ENCODE peak calls at places on chromosomes 2 and 18, in six cellular contexts. E is HEK293T, L is GM04504, R is NCI-H1417, P is Right ventricle myocardium inferior, Q is head of caudate nucleus. J is an unnamed sample.

GRCh38 chr18:51190000-51190399 is 7.5 kb downstream of the MEX3C start:
- DNase-seq in E (no peak), L (no peak), R (no peak), P (no peak), Q (no peak), J (no peak)

GRCh38 chr18:35355140-35355618 is 11.0 kb upstream of the ZNF24 start:
- DNase-seq in E (peak), L (peak), R (peak), P (peak), Q (peak), J (peak)

GRCh38 chr2:235734700-235735205 is 240.9 kb downstream of the AGAP1 start:
- DNase-seq in E (no peak), L (no peak), R (no peak), P (no peak), Q (no peak), J (no peak)

GRCh38 chr18:38579764-38580163 is 1014.2 kb upstream of the CELF4 start:
- DNase-seq in E (no peak), L (no peak), R (peak), P (no peak), Q (no peak), J (no peak)

GRCh38 chr2:204177977-204178522 is 241.5 kb downstream of the ICOS start:
- DNase-seq in E (peak), L (no peak), R (peak), P (no peak), Q (no peak), J (no peak)

GRCh38 chr2:172408143-172408766 is 19.1 kb upstream of the ITGA6 start:
- DNase-seq in E (no peak), L (no peak), R (peak), P (no peak), Q (no peak), J (no peak)

GRCh38 chr2:198325359-198325758 is 521.0 kb downstream of the PLCL1 start:
- DNase-seq in E (no peak), L (no peak), R (no peak), P (no peak), Q (no peak), J (no peak)

GRCh38 chr2:64455545-64455944 is 1.6 kb downstream of the LGALSL start:
- DNase-seq in E (peak), L (no peak), R (no peak), P (no peak), Q (no peak), J (no peak)

GRCh38 chr2:240319855-240320560 is 115.5 kb upstream of the GPC1 start:
- DNase-seq in E (no peak), L (peak), R (no peak), P (no peak), Q (peak), J (peak)

GRCh38 chr2:113910110-113910717 is 20.3 kb downstream of the ACTR3 start:
- DNase-seq in E (no peak), L (no peak), R (no peak), P (no peak), Q (no peak), J (no peak)

GRCh38 chr2:85444629-85445028 is 26.1 kb downstream of the SH2D6 start:
- DNase-seq in E (no peak), L (no peak), R (no peak), P (no peak), Q (no peak), J (no peak)

GRCh38 chr2:206764673-206765241 is 371 bp downstream of the MDH1B start:
- DNase-seq in E (peak), L (no peak), R (no peak), P (no peak), Q (no peak), J (no peak)

GRCh38 chr2:28030600-28030999 is 140.1 kb downstream of the BABAM2 start:
- DNase-seq in E (no peak), L (no peak), R (no peak), P (no peak), Q (no peak), J (no peak)

GRCh38 chr2:85536479-85536878 is 2.5 kb upstream of the MAT2A start:
- DNase-seq in E (no peak), L (peak), R (no peak), P (no peak), Q (no peak), J (peak)

GRCh38 chr2:84257871-84258270 is 201.2 kb downstream of the SUCLG1 start:
- DNase-seq in E (no peak), L (peak), R (peak), P (no peak), Q (no peak), J (no peak)